ENCODE peak calls at places on chromosomes 1 and 21, in ten cellular contexts. W, Q, M, T, E, Y, G, Z, F and V are unnamed samples.

GRCh38 chr1:208242829-208243521 is 1.2 kb downstream of the PLXNA2 start:
- DNase-seq in G (peak; percentile 70), F (no peak), E (no peak), Z (no peak), W (no peak), T (no peak), Q (peak; percentile 68), Y (no peak), M (peak; percentile 57), V (no peak)

GRCh38 chr1:1899266-1899966 is 8.5 kb upstream of the GNB1 start:
- DNase-seq in Q (no peak), Y (peak; percentile 50), G (peak; percentile 35), F (no peak), M (peak; percentile 60), T (no peak), Z (no peak), E (no peak), W (no peak), V (no peak)

GRCh38 chr1:205313681-205314308 is 7.8 kb downstream of the NUAK2 start:
- DNase-seq in E (peak; percentile 62), Q (peak; percentile 66), G (peak; percentile 71), M (no peak), W (peak; percentile 84), Z (no peak), T (peak; percentile 80), F (peak; percentile 35), Y (peak; percentile 86), V (no peak)

GRCh38 chr1:231677442-231677841 is 50.9 kb downstream of the DISC1 start:
- DNase-seq in M (no peak), Z (no peak), T (no peak), F (no peak), E (no peak), G (no peak), Y (no peak), Q (no peak), W (no peak), V (no peak)

GRCh38 chr1:31646259-31646960 is 1.7 kb upstream of the PEF1 start:
- DNase-seq in F (no peak), Y (no peak), E (no peak), T (no peak), W (no peak), G (no peak), M (no peak), Q (no peak), Z (no peak), V (no peak)

GRCh38 chr1:177010246-177010825 is 154.2 kb downstream of the ASTN1 start:
- DNase-seq in F (no peak), W (no peak), Y (no peak), Q (no peak), Z (no peak), E (no peak), G (no peak), T (no peak), M (no peak), V (no peak)

GRCh38 chr1:83086346-83086745 is 912.6 kb downstream of the TTLL7 start:
- DNase-seq in Y (no peak), M (no peak), E (no peak), T (peak; percentile 13), Q (no peak), F (no peak), Z (no peak), G (no peak), W (no peak), V (no peak)

GRCh38 chr1:231420959-231421615 is 1.0 kb downstream of the EGLN1 start:
- DNase-seq in F (peak; percentile 26), W (peak; percentile 48), T (peak; percentile 55), G (peak; percentile 84), Q (peak; percentile 84), Y (peak; percentile 84), Z (peak; percentile 7), E (no peak), M (peak; percentile 70), V (no peak)

GRCh38 chr1:6163191-6163972 is 16.7 kb downstream of the CHD5 start:
- DNase-seq in G (no peak), T (no peak), M (no peak), Q (no peak), W (no peak), Z (no peak), Y (no peak), F (no peak), E (no peak), V (no peak)

DNA sequence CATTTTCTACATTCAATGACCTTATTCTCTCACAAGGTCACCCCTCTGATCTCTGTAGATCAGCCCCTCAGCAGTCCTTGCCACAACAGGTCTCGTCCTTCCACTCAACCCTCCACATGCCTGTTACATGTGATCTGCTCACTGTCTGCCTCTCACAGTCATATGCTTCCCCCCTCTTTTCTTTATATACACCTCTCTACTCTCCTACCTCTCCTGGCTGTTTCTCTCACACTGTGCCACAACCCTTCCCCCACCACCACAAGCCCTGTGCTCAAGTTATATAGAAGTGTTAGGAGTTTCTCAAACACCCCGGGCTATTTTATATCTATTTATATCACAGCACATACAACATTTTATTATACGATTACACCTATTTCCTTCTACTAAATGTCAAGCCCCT is 12.6 kb downstream of the B3GALNT2 start:
- DNase-seq in W (no peak), F (no peak), Y (no peak), E (no peak), Z (no peak), Q (no peak), T (no peak), G (no peak), M (no peak), V (no peak)
- TF ChIP-seq CTCF in W (no peak), F (no peak), Y (no peak), E (no peak), Z (no peak), Q (no peak), T (no peak), G (no peak), M (no peak), V (no peak)

DNA sequence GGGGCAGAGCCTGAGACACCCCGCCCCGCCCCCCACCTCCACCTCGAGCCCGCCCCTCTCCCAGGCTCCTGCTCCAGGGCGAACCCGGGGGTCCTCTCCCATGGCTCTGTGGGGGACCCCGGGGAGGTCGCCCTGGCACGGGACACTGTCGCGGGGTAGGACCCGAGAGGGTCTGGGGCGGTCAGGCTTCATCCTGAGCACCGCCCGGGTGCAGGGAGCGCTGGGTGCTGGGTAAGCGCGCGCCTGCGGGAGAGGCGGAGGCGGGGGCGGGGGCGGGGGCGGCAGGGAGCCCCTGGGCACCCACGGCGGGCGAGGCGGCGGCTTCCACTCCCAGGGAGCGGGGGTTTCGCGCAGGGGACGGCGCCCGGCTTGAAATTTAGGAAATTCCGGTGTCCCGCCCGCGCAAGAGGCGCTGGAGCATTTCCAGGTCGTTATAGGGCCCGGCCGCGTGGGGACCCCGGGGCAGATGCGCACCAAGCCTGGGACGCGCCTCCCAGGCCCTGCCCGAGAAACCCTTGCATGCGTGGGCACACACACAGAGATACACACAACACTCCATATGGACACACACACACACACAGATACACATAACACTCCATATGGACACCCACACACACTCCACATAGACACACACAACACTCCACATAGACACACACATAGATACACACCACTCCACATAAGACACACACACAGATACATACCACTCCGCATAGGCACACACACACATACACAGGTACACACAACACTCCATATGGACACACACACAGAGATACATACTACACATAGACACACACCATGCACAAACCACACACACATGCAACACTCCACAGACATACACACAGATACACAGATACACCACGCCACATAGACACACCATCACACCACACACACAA is 48.7 kb upstream of the SLC19A1 start:
- DNase-seq in E (no peak), Y (peak; percentile 82), F (no peak), M (peak; percentile 63), W (peak; percentile 16), Z (no peak), Q (peak; percentile 2), T (no peak), G (peak; percentile 49), V (no peak)
- TF ChIP-seq CTCF in E (no peak), Y (no peak), F (no peak), M (no peak), W (no peak), Z (no peak), Q (no peak), T (no peak), G (no peak), V (no peak)

GRCh38 chr21:32412162-32412997 is at the start of gene EVA1C:
- DNase-seq in Y (peak; percentile 91), G (peak; percentile 84), E (peak; percentile 43), T (peak; percentile 19), Z (no peak), W (peak; percentile 77), M (peak; percentile 87), F (peak; percentile 64), Q (peak; percentile 73), V (no peak)
- TF ChIP-seq CTCF in Y (peak; percentile 8), G (peak; percentile 26), E (no peak), T (no peak), Z (peak; percentile 57), W (no peak), M (peak; percentile 41), F (peak; percentile 73), Q (peak; percentile 28), V (no peak)

GRCh38 chr1:87329756-87330200 is 1.1 kb downstream of the LMO4 start:
- DNase-seq in T (peak; percentile 46), Y (no peak), E (no peak), F (no peak), W (peak; percentile 31), M (no peak), Z (no peak), Q (no peak), G (no peak), V (no peak)

GRCh38 chr1:87330954-87331318 is 2.3 kb downstream of the LMO4 start:
- DNase-seq in E (no peak), W (no peak), F (no peak), M (no peak), Y (no peak), Z (no peak), T (no peak), G (no peak), Q (no peak), V (no peak)

GRCh38 chr1:87333692-87334347 is 5.1 kb downstream of the LMO4 start:
- DNase-seq in G (no peak), M (no peak), Z (no peak), Y (no peak), T (no peak), Q (no peak), W (no peak), F (no peak), E (no peak), V (no peak)

GRCh38 chr1:87330201-87330953 is 1.7 kb downstream of the LMO4 start:
- DNase-seq in M (peak; percentile 62), Z (no peak), E (no peak), F (no peak), T (peak; percentile 47), G (no peak), W (no peak), Y (no peak), Q (no peak), V (no peak)

DNA sequence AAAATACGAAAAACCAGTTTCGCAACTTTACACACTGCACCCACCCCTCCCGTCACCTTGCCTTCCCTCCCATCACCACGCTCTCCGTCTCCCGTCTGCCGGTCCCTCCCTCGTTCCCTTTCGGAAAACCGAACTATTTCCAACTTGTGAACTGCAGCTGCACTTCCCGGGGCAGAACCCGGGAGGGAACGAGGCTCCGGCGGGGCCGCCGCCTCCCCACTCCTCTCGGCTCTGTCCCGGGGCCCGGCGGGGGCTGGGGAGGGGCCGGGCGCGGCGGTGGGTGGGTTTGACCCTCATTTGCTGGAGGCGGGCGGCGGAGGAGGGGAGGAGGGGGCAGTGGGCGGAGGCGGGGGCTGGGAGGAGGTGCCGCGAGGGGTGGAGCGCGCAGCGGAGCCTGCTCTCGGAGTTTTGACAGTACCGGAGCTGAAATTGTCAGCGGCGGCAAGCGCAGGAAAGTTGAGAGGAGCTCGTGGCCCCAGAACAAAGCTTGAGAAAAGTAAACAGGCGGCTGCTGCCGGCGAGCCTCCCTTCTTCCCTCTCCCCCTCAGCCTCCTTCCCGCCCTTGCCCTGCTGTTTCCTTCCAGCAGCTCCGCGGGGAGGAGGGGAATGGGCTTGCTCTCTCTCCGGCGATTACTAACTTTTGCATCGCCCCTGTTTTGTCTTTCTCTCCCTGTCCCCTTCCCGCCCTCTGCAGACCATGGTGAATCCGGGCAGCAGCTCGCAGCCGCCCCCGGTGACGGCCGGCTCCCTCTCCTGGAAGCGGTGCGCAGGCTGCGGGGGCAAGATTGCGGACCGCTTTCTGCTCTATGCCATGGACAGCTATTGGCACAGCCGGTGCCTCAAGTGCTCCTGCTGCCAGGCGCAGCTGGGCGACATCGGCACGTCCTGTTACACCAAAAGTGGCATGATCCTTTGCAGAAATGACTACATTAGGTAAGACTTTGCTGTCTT is 2.9 kb downstream of the LMO4 start:
- DNase-seq in Q (peak; percentile 90), M (peak; percentile 87), E (peak; percentile 48), Y (peak; percentile 96), G (peak; percentile 86), T (peak; percentile 73), Z (no peak), W (peak; percentile 69), F (peak; percentile 79), V (no peak)
- TF ChIP-seq CTCF in Q (no peak), M (no peak), E (peak; percentile 25), Y (no peak), G (no peak), T (peak; percentile 42), Z (peak; percentile 12), W (peak; percentile 21), F (no peak), V (peak; percentile 35)